ENCODE peak calls at places on chromosomes 5 and 9, in four cellular contexts. H is effector memory CD4-positive, alpha-beta T cell; V is right cardiac atrium; L is tibial artery. I is an unnamed sample. For H3K9me3, the result is how much of the 10 kb centered on the place peaks cover.

GRCh38 chr5:132747064-132747692 is at the start of gene CCNI2:
- DNase-seq in H (peak), V (peak), L (no peak), I (peak)

GRCh38 chr5:76256116-76256889 is 146.8 kb upstream of the IQGAP2 start:
- DNase-seq in V (peak), L (peak), H (peak), I (peak)

GRCh38 chr9:35688558-35689350 is 971 bp downstream of the TPM2 start:
- DNase-seq in H (no peak), V (no peak), L (no peak), I (no peak)

GRCh38 chr9:130287736-130288135 is 22.2 kb downstream of the HMCN2 start:
- DNase-seq in V (no peak), L (no peak), H (no peak), I (no peak)

GRCh38 chr9:130298663-130299279 is 33.2 kb downstream of the HMCN2 start:
- DNase-seq in V (no peak), L (no peak), H (no peak), I (no peak)

GRCh38 chr9:70049236-70049635 is 5.6 kb downstream of the MAMDC2 start:
- DNase-seq in V (peak), L (peak), H (no peak), I (no peak)

GRCh38 chr5:141637266-141637692 is 482 bp downstream of the RELL2 start:
- DNase-seq in V (peak), L (no peak), H (peak), I (peak)

GRCh38 chr5:2502970-2503594 is 248.4 kb downstream of the IRX2 start:
- DNase-seq in V (no peak), L (no peak), H (no peak), I (no peak)

GRCh38 chr9:79800578-79800977 is 228.8 kb downstream of the TLE4 start:
- DNase-seq in L (no peak), H (no peak), V (no peak), I (no peak)

DNA sequence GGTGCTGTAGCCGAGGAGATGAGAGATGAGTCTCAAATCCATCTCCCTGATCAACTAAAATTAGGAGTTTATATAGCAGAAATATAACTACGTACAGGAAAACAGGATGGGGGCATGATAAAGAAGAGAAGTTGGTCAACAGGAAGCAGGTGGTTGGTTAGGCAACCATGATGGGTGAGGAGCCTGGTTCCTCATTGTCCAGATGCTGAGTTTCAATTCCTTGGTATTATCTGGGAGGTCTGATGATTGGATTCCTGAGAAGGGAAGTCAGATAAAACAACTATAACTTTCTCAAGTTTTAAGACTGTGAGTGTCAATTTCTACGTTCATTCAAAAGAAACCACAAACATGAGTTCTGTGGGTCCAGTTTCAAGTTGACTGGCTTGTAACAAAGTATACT is 323.9 kb downstream of the MTRR start:
- DNase-seq in H (no peak), V (no peak), L (no peak), I (no peak)
- H3K9me3 ChIP-seq in H (under half), V (under half), L (under half), I (under half)

DNA sequence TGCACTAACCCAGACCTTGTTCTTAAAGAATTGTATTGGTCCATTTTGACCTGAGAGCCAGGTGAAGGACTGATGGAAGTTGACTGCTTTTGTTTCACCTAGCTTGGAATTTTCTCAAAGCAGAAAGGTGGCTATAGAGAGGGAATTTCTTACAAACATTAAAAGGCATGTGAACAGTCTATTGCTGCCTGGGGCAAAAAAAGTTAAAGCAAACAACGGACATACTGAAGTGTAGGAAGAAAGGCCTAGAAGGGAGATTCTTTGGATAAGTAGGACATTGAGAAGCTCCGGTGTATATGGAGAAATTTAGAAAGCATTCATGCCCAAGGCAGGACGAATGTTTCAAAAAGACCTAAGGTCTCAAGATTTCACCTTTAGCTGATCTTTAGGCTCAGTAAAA is 11.7 kb downstream of the CATSPER3 start:
- DNase-seq in H (no peak), V (no peak), L (no peak), I (no peak)
- H3K9me3 ChIP-seq in H (under half), V (under half), L (under half), I (under half)

DNA sequence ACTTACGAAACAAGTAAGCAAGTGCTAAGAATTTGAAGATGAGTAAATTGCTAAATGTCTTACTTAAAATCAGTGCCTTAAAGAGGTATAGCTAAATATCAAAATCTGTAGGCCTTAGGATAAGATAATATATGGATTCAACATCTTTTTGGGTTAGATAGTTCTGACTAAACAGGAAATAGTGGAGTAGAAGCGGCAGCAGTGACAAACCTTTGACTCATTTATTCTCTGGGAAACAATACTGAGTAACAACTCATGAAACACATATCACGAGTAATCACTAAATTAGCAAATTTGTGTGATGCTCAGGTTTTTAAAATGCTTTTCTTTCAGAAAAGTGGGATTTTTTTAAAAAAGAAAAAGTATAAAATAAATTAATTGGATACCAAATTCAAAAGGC is 762.1 kb upstream of the TYRP1 start:
- DNase-seq in L (no peak), V (no peak), H (no peak), I (no peak)
- H3K9me3 ChIP-seq in L (under half), V (under half), H (under half), I (under half)

GRCh38 chr5:105530716-105531261 is 1968.2 kb upstream of the NUDT12 start:
- DNase-seq in V (no peak), L (no peak), H (no peak), I (no peak)

DNA sequence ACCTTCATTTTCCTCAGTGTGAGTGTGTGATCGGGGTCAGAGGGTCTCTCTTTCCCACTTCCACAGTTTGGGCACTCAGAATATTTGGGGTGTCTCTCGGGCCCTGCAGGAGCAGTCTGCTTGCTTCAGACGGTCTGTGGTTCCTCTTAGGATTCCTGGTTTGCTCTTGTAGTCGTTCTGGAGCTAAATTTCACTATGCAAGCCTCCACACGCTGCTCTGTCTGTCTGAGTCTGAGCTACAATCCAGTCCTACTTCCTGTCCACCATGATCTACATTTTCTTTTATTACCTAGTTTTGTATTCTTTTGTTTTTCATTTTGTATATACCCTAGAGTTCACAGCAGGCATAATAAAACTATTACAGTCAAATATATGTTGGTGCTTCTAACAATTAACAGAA is 1967.3 kb upstream of the NUDT12 start:
- DNase-seq in L (no peak), V (no peak), H (no peak), I (no peak)
- H3K9me3 ChIP-seq in L (under half), V (under half), H (under half), I (under half)